ENCODE peak calls at places on chromosomes 11 and 22, in ten cellular contexts. P is ovary, T is body of pancreas, H is cardiac muscle cell, V is left ventricle myocardium inferior, Y is right atrium auricular region, L is PC-3, R is right lobe of liver, M is IMR-90, X is GM06990. W is an unnamed sample. For H3K36me3, the result is how much of the 10 kb centered on the place peaks cover.

GRCh38 chr11:78310500-78310909 is 107.1 kb downstream of the GAB2 start:
- DNase-seq in P (peak), T (peak), H (no peak), V (peak), Y (peak), L (no peak), R (peak), M (peak), X (peak), W (no peak)

GRCh38 chr11:10499452-10500262 is 41.3 kb downstream of the RNF141 start:
- DNase-seq in P (no peak), T (no peak), H (no peak), V (no peak), Y (peak), L (no peak), R (no peak), M (no peak), X (no peak), W (peak)

GRCh38 chr11:8777907-8778767 is 95.5 kb downstream of the RPL27A start:
- DNase-seq in P (peak), T (peak), H (no peak), V (peak), Y (peak), L (no peak), R (no peak), M (peak), X (no peak), W (peak)

GRCh38 chr11:67033661-67034166 is 10.8 kb downstream of the SYT12 start:
- DNase-seq in P (no peak), T (no peak), H (no peak), V (no peak), Y (no peak), L (peak), R (no peak), M (peak), X (no peak), W (no peak)

GRCh38 chr22:45425101-45425500 is 11.6 kb downstream of the RIBC2 start:
- DNase-seq in P (no peak), T (no peak), H (no peak), V (no peak), Y (peak), L (no peak), R (peak), M (peak), X (no peak), W (no peak)

GRCh38 chr11:96390403-96390830 is 604 bp downstream of the JRKL start:
- DNase-seq in P (no peak), T (no peak), H (no peak), V (no peak), Y (no peak), L (no peak), R (no peak), M (peak), X (no peak), W (no peak)

GRCh38 chr11:6284250-6284649 is 24.6 kb downstream of the CCKBR start:
- DNase-seq in P (no peak), T (no peak), H (no peak), V (no peak), Y (no peak), L (no peak), R (no peak), M (no peak), X (no peak), W (no peak)

GRCh38 chr11:1930448-1930802 is 10.9 kb downstream of the TNNT3 start:
- DNase-seq in P (no peak), T (peak), H (no peak), V (no peak), Y (no peak), L (no peak), R (no peak), M (no peak), X (no peak), W (no peak)

GRCh38 chr11:75498556-75499255 is 27.0 kb downstream of the GDPD5 start:
- DNase-seq in P (no peak), T (no peak), H (no peak), V (no peak), Y (no peak), L (peak), R (no peak), M (peak), X (no peak), W (no peak)
- H3K36me3 ChIP-seq in P (under half), T (under half), H (under half), V (under half), Y (under half), L (under half), R (under half), M (under half), X (under half), W (under half)

DNA sequence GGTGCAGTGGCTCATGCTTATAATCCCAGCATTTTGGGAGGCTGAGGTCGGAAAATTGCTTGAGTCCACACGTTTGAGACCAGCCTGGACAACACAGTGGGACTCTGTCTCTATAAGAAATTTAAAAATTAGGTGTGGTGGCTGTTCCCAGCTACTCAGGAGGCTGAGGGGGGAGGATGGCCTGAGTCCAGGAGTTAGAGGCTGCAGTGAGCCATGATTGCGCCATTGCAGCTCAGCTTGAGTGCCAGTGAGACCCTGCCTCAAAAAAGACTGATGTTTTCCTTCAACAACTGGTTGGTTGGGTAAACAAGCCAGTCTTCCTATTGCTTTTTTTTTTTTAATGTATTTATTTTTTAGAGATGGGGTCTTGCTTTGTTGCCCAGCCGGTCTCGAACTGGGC is 9.2 kb downstream of the XBP1 start:
- DNase-seq in P (no peak), T (no peak), H (no peak), V (no peak), Y (no peak), L (no peak), R (no peak), M (no peak), X (no peak), W (no peak)
- H3K36me3 ChIP-seq in P (under half), T (under half), H (under half), V (half or more), Y (half or more), L (under half), R (under half), M (under half), X (under half), W (under half)

DNA sequence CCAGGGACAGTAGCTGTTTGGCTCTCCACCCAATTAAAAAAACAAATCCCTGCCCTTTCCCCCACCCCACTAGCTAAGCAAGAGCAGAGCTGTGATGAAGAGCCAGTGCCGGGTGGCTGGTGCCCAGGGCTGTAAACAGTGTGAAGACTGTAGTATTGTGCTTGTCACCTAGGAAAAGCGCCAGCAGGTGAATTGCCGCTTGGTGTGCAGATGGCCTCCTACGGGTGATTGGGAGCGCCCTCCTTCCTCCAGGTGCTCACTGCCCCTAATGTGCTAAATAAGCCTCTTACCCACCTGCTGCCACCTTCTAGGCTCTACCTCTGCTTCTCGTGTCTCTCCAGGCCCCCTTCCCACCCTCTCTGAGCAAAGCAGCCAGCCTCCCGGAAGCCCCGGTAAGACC is 18.4 kb upstream of the RAPSN start:
- DNase-seq in P (no peak), T (peak), H (no peak), V (no peak), Y (no peak), L (no peak), R (no peak), M (no peak), X (no peak), W (no peak)
- H3K36me3 ChIP-seq in P (under half), T (under half), H (under half), V (under half), Y (under half), L (under half), R (under half), M (under half), X (under half), W (under half)

GRCh38 chr22:37608477-37609239 is at the start of gene GGA1:
- DNase-seq in P (peak), T (peak), H (peak), V (peak), Y (peak), L (peak), R (peak), M (peak), X (peak), W (peak)
- H3K36me3 ChIP-seq in P (under half), T (under half), H (under half), V (under half), Y (under half), L (under half), R (under half), M (under half), X (under half), W (under half)

GRCh38 chr11:33292306-33292705 is 35.1 kb downstream of the HIPK3 start:
- DNase-seq in P (no peak), T (no peak), H (peak), V (no peak), Y (no peak), L (no peak), R (no peak), M (no peak), X (no peak), W (no peak)

GRCh38 chr11:33291004-33291777 is 34.0 kb downstream of the HIPK3 start:
- DNase-seq in P (no peak), T (no peak), H (peak), V (no peak), Y (no peak), L (peak), R (no peak), M (peak), X (peak), W (no peak)

GRCh38 chr11:33296695-33297094 is 39.5 kb downstream of the HIPK3 start:
- DNase-seq in P (no peak), T (no peak), H (no peak), V (no peak), Y (no peak), L (no peak), R (no peak), M (no peak), X (no peak), W (no peak)

GRCh38 chr11:33294797-33295196 is 37.6 kb downstream of the HIPK3 start:
- DNase-seq in P (no peak), T (no peak), H (no peak), V (no peak), Y (no peak), L (no peak), R (no peak), M (no peak), X (no peak), W (no peak)

DNA sequence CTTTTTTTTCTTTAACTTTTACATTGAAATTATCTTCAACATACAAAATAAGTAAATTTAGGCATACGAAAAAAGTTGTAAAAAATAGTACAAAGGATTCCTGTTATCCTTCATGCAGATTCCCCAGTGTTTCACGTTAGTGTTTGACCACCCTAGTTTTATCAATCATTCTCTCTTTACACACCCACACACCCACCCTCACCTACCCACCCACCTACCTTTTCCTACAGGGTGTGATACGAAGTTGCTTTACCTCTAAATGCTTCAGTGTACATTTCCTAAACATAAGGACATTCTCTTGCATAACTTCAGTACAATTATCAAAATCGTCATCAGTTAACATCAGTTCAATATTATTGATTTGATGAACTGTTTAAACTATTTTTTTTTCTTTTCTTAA is 37.0 kb downstream of the HIPK3 start:
- DNase-seq in P (no peak), T (no peak), H (no peak), V (no peak), Y (no peak), L (no peak), R (no peak), M (no peak), X (no peak), W (no peak)
- H3K36me3 ChIP-seq in P (under half), T (under half), H (under half), V (under half), Y (under half), L (under half), R (under half), M (under half), X (under half), W (under half)

DNA sequence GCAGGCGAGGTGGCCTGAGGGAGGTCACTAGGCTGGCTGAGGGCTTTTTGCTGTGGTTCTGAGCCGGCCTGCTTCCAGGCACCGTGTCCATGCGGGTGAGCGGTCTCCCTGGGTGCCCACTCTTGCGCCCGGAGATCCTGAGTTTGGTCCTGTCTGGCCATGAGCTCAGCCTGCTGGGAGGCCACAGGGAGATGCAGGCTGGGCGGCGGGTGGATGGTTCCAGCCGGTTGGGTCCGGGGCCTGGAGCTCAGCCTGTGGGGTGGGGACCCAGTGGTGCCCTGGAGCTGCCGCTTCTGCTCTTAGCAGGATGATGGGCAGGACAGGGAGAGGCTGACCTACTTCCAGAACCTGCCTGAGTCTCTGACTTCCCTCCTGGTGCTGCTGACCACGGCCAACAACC is 18.5 kb downstream of the TPCN2 start:
- DNase-seq in P (no peak), T (no peak), H (no peak), V (no peak), Y (no peak), L (no peak), R (no peak), M (no peak), X (no peak), W (no peak)
- H3K36me3 ChIP-seq in P (under half), T (under half), H (under half), V (under half), Y (under half), L (under half), R (under half), M (under half), X (under half), W (under half)

GRCh38 chr22:38868886-38869381 is 3.1 kb downstream of the CBX6 start:
- DNase-seq in P (peak), T (peak), H (peak), V (peak), Y (peak), L (peak), R (peak), M (peak), X (peak), W (peak)
- H3K36me3 ChIP-seq in P (under half), T (under half), H (under half), V (under half), Y (under half), L (under half), R (under half), M (under half), X (under half), W (under half)

W was measured in lung.